ENCODE peak calls at places on chromosome X, in seven cellular contexts. H is suprapubic skin, X is IMR-90, Y is HCT116, G is H54, D is stomach, M is esophagus squamous epithelium. J is an unnamed sample.

GRCh38 chrX:102154218-102154860 is 1.4 kb downstream of the BEX5 start:
- DNase-seq in H (no peak), X (no peak), Y (no peak), G (no peak), D (no peak), M (no peak), J (no peak)

GRCh38 chrX:70166601-70167590 is 10.4 kb upstream of the DGAT2L6 start:
- DNase-seq in H (no peak), X (peak; percentile 83), Y (peak; percentile 6), G (peak; percentile 22), D (no peak), M (no peak), J (no peak)

GRCh38 chrX:123424546-123424945 is 240.5 kb downstream of the GRIA3 start:
- DNase-seq in H (no peak), X (peak; percentile 27), Y (no peak), G (no peak), D (no peak), M (no peak), J (no peak)

GRCh38 chrX:139126493-139126892 is 404.0 kb upstream of the F9 start:
- DNase-seq in H (no peak), X (no peak), Y (no peak), G (no peak), D (peak; percentile 57), M (no peak), J (no peak)

GRCh38 chrX:103687073-103687695 is 685 bp upstream of the MORF4L2 start:
- DNase-seq in H (peak; percentile 93), X (peak; percentile 76), Y (peak; percentile 45), G (peak; percentile 30), D (peak; percentile 89), M (peak; percentile 40), J (peak; percentile 91)

GRCh38 chrX:106247162-106247561 is 79.1 kb downstream of the PWWP3B start:
- DNase-seq in H (no peak), X (no peak), Y (peak; percentile 18), G (no peak), D (no peak), M (no peak), J (no peak)

GRCh38 chrX:16739574-16739973 is 20.2 kb downstream of the SYAP1 start:
- DNase-seq in H (no peak), X (no peak), Y (no peak), G (no peak), D (no peak), M (no peak), J (no peak)

GRCh38 chrX:39261446-39262147 is 460.3 kb downstream of the MID1IP1 start:
- DNase-seq in H (no peak), X (no peak), Y (peak; percentile 8), G (no peak), D (no peak), M (no peak), J (no peak)

GRCh38 chrX:47176101-47176740 is 17.4 kb upstream of the UBA1 start:
- DNase-seq in H (peak; percentile 38), X (no peak), Y (no peak), G (no peak), D (no peak), M (no peak), J (no peak)

GRCh38 chrX:128460835-128461234 is 408.6 kb upstream of the ACTRT1 start:
- DNase-seq in H (no peak), X (no peak), Y (no peak), G (no peak), D (no peak), M (no peak), J (no peak)

GRCh38 chrX:123340691-123341090 is 156.6 kb downstream of the GRIA3 start:
- DNase-seq in H (no peak), X (no peak), Y (no peak), G (no peak), D (no peak), M (no peak), J (no peak)

GRCh38 chrX:15930585-15930984 is 76.0 kb upstream of the AP1S2 start:
- DNase-seq in H (no peak), X (peak; percentile 66), Y (no peak), G (no peak), D (no peak), M (no peak), J (no peak)

GRCh38 chrX:118526149-118526548 is 30.5 kb downstream of the DOCK11 start:
- DNase-seq in H (no peak), X (no peak), Y (no peak), G (no peak), D (no peak), M (no peak), J (no peak)

GRCh38 chrX:118530537-118530936 is 34.9 kb downstream of the DOCK11 start:
- DNase-seq in H (no peak), X (peak; percentile 48), Y (no peak), G (no peak), D (no peak), M (no peak), J (no peak)

GRCh38 chrX:118524344-118524743 is 28.7 kb downstream of the DOCK11 start:
- DNase-seq in H (no peak), X (no peak), Y (no peak), G (no peak), D (no peak), M (no peak), J (no peak)

GRCh38 chrX:118525146-118525725 is 29.6 kb downstream of the DOCK11 start:
- DNase-seq in H (no peak), X (no peak), Y (no peak), G (no peak), D (no peak), M (no peak), J (no peak)

GRCh38 chrX:118528089-118528753 is 32.6 kb downstream of the DOCK11 start:
- DNase-seq in H (no peak), X (no peak), Y (no peak), G (no peak), D (no peak), M (no peak), J (no peak)
- TF ChIP-seq POLR2A in H (no peak), X (no peak), Y (no peak), G (no peak), D (no peak), M (no peak), J (no peak)

DNA sequence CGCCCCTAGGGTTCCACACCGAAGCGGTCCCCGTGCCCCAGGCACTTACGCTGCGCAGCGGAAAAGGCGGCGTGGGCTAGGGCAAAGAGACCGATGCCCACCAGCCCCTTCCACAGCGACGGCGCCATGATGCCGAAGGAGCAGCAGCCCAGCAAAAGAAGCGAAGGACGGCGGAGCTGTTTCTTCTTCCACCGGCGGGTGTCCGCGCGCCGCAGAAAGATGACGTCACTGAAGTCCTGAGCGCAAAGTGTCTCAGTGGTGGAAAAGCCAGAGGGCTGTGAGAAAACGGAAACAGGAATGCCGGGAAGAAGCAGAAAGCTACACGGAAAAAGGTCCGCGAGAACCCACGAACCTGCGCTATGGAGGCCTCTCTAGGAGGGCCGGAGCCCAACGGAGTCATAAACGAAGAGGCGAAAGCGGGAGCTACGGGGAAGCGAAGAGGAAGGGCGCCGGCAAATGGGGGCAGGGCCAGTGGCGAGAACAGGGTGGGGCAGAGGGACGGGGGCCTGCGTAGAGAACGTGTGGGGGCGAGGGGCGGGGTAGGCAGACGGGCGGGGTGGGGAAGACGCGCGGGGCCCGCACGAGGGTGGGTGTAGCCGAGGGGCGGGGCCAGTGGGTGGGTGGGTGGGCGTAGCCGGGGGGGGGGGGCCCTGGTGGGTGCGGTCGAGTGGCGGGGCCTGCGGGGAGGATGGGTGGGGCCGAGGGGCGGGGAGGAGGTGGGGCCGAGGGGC is at the start of gene MMGT1:
- DNase-seq in H (peak; percentile 88), X (peak; percentile 77), Y (peak; percentile 59), G (peak; percentile 59), D (peak; percentile 80), M (peak; percentile 59), J (peak; percentile 87)
- TF ChIP-seq POLR2A in H (no peak), X (peak; percentile 56), Y (no peak), G (peak; percentile 60), D (no peak), M (no peak), J (no peak)

GRCh38 chrX:55132416-55132815 is 43.6 kb downstream of the PAGE2 start:
- DNase-seq in H (no peak), X (no peak), Y (no peak), G (no peak), D (no peak), M (no peak), J (no peak)
- TF ChIP-seq POLR2A in H (no peak), X (no peak), Y (no peak), G (no peak), D (no peak), M (no peak), J (no peak)

DNA sequence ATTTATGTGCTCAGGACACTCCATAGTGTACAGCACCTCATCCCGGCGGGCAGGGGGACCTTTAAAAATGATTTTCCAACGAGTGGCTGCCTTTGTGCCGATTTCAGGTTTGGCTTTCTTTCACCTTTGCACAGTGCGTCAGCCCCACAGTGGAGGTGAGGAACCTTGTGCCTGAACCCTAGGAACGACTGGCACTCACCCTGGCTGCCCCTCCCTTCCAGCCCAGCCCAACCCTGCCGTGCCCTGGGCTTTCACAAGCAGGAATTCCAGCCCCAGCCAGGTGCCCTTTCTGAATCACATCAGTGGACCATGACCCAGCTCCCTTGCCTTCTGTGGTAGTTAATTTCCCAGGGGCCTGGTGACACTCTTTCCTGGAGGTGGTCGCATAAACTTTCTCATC is 1.3 kb downstream of the TMEM164 start:
- DNase-seq in H (no peak), X (no peak), Y (no peak), G (no peak), D (peak; percentile 73), M (no peak), J (peak; percentile 27)
- TF ChIP-seq POLR2A in H (no peak), X (no peak), Y (no peak), G (no peak), D (no peak), M (no peak), J (no peak)

GRCh38 chrX:133048751-133049150 is 48.2 kb downstream of the USP26 start:
- DNase-seq in H (no peak), X (no peak), Y (no peak), G (no peak), D (no peak), M (no peak), J (no peak)
- TF ChIP-seq POLR2A in H (no peak), X (no peak), Y (no peak), G (no peak), D (no peak), M (no peak), J (no peak)

GRCh38 chrX:51332188-51332942 is at the start of gene NUDT10:
- DNase-seq in H (peak; percentile 59), X (peak; percentile 10), Y (no peak), G (no peak), D (no peak), M (no peak), J (peak; percentile 68)
- TF ChIP-seq POLR2A in H (no peak), X (no peak), Y (no peak), G (no peak), D (no peak), M (no peak), J (no peak)

GRCh38 chrX:41922694-41923171 is 621 bp downstream of the CASK start:
- DNase-seq in H (peak; percentile 69), X (no peak), Y (no peak), G (no peak), D (no peak), M (no peak), J (peak; percentile 40)
- TF ChIP-seq POLR2A in H (no peak), X (no peak), Y (no peak), G (no peak), D (no peak), M (no peak), J (no peak)

DNA sequence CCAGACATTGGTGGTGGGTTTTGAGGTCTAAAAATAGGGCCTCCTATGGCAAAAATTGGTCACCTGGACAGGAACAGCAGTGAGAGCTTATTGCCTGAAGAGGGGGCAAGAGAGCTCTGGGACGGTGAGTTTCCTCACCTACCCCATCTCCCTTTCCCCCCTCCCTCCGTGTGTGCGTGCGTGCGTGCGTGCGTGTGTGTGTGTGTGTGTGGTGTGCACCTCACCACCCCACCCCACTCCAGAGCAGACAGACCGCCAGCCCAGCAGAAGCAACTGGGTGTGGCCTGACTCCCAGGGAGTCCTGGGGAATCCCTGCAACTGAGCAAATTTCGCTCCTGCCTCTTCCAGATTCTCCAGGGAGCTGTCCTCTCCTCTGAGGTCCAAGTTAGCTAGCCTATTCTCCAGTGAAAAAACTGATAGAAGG is 44.7 kb downstream of the PRPS1 start:
- DNase-seq in H (peak; percentile 91), X (peak; percentile 56), Y (peak; percentile 63), G (peak; percentile 35), D (peak; percentile 77), M (peak; percentile 52), J (peak; percentile 82)
- TF ChIP-seq POLR2A in H (no peak), X (no peak), Y (no peak), G (no peak), D (no peak), M (peak; percentile 41), J (peak; percentile 25)

J was measured in heart left ventricle.